ENCODE peak calls at places on chromosomes 6 and 20, in four cellular contexts. O is IMR-90, V is PC-3, D is fibroblast of lung. Z is an unnamed sample.

GRCh38 chr6:67433124-67433523 is 1202.0 kb upstream of the ADGRB3 start:
- DNase-seq in O (no peak), V (no peak), D (peak), Z (no peak)

GRCh38 chr20:62605996-62606395 is 36.3 kb upstream of the SLCO4A1 start:
- DNase-seq in O (no peak), V (no peak), D (no peak), Z (no peak)

GRCh38 chr6:1869766-1870165 is 260.1 kb downstream of the FOXC1 start:
- DNase-seq in O (no peak), V (no peak), D (no peak), Z (no peak)

GRCh38 chr6:127200114-127200513 is 66.5 kb upstream of the RNF146 start:
- DNase-seq in O (no peak), V (no peak), D (no peak), Z (no peak)

GRCh38 chr20:8774412-8774811 is 294.5 kb upstream of the PLCB4 start:
- DNase-seq in O (no peak), V (no peak), D (no peak), Z (no peak)

GRCh38 chr20:14919473-14920157 is 582.2 kb upstream of the FLRT3 start:
- DNase-seq in O (no peak), V (peak), D (no peak), Z (no peak)

GRCh38 chr6:136964368-136964767 is 42.3 kb downstream of the SLC35D3 start:
- DNase-seq in O (no peak), V (no peak), D (no peak), Z (no peak)

GRCh38 chr6:71913431-71913830 is 27.1 kb downstream of the RIMS1 start:
- DNase-seq in O (no peak), V (no peak), D (no peak), Z (no peak)

GRCh38 chr20:38164069-38164468 is 1.0 kb downstream of the TGM2 start:
- DNase-seq in O (no peak), V (no peak), D (no peak), Z (no peak)

GRCh38 chr6:74073429-74073828 is 377.4 kb downstream of the CD109 start:
- DNase-seq in O (peak), V (peak), D (peak), Z (peak)

GRCh38 chr20:34112600-34113061 is 588 bp upstream of the EIF2S2 start:
- DNase-seq in O (peak), V (no peak), D (peak), Z (peak)

GRCh38 chr6:157756708-157757429 is 66.2 kb upstream of the SNX9 start:
- DNase-seq in O (peak), V (peak), D (peak), Z (peak)
- H2AFZ ChIP-seq in O (peak), V (peak), D (peak), Z (peak)

GRCh38 chr6:45808917-45809316 is 206.7 kb downstream of the CLIC5 start:
- DNase-seq in O (no peak), V (no peak), D (no peak), Z (no peak)
- H2AFZ ChIP-seq in O (no peak), V (no peak), D (no peak), Z (no peak)

GRCh38 chr6:7373739-7374138 is 15.8 kb downstream of the CAGE1 start:
- DNase-seq in O (no peak), V (no peak), D (no peak), Z (no peak)
- H2AFZ ChIP-seq in O (no peak), V (no peak), D (peak), Z (no peak)

DNA sequence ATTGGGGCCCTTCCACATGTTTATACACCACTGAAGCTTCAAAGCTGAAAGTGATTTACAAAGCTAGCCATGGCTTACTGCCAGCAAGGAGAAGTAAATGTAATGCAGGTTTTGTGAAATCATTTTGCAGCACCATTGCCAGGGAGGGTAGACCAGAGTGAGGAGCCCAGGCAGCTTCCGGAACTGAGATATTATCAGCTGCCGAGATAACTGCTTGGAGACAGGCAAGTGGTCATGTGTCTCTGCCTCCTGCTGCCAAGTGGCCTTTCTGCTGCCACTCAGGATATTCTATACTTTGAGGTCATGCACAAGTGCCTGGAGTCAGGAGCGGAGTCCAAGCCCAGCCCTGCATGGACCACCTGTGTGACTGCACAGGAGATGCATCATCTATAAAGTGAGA is 160.2 kb downstream of the SYNDIG1 start:
- DNase-seq in O (no peak), V (no peak), D (no peak), Z (no peak)
- H2AFZ ChIP-seq in O (no peak), V (no peak), D (no peak), Z (no peak)

GRCh38 chr6:129893513-129894098 is 32.5 kb upstream of the TMEM244 start:
- DNase-seq in O (peak), V (peak), D (peak), Z (peak)
- H2AFZ ChIP-seq in O (no peak), V (no peak), D (no peak), Z (no peak)

DNA sequence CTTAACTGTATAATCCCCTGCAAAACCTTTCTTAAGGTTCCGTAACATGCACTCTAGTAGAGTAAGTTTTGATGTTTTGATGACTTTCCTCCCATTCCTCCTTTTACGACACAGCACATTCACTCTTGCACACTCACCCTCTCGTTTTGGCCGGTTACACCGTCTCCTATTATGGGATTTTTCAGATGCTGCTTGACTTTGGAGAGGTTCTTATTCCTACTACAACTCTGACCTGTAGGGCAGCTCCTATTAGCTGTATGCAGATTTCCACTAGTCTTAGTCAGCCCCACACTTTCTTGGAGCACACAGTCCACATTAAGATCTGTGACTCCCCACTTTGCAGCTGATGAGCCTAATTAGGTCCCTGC is 223.7 kb upstream of the SYNCRIP start:
- DNase-seq in O (peak), V (no peak), D (peak), Z (peak)
- H2AFZ ChIP-seq in O (peak), V (peak), D (peak), Z (peak)

GRCh38 chr20:47960769-47961525 is 175.7 kb upstream of the SULF2 start:
- DNase-seq in O (no peak), V (no peak), D (peak), Z (no peak)
- H2AFZ ChIP-seq in O (no peak), V (no peak), D (no peak), Z (no peak)

GRCh38 chr20:21302645-21303060 is 478 bp upstream of the XRN2 start:
- DNase-seq in O (no peak), V (peak), D (no peak), Z (no peak)
- H2AFZ ChIP-seq in O (peak), V (peak), D (peak), Z (peak)

GRCh38 chr6:43171284-43172126 is 436 bp downstream of the SRF start:
- DNase-seq in O (no peak), V (no peak), D (no peak), Z (no peak)
- H2AFZ ChIP-seq in O (peak), V (peak), D (no peak), Z (no peak)